ENCODE peak calls at places on chromosome 1, in four cellular contexts. W is GM12878, Q is HepG2, H is H1. D is an unnamed sample.

GRCh38 chr1:24683713-24684162 is 40.6 kb downstream of the SRRM1 start:
- DNase-seq in W (no peak), Q (peak; percentile 59), H (no peak), D (no peak)

GRCh38 chr1:33692216-33693188 is 171.4 kb upstream of the HMGB4 start:
- DNase-seq in Q (no peak), H (no peak), W (no peak), D (no peak)

GRCh38 chr1:57736940-57737339 is 313.1 kb upstream of the DAB1 start:
- DNase-seq in Q (no peak), H (no peak), W (no peak), D (no peak)

GRCh38 chr1:109270623-109271317 is 12.2 kb downstream of the PSRC1 start:
- DNase-seq in W (no peak), Q (no peak), H (no peak), D (no peak)

GRCh38 chr1:164801791-164802572 is 243.0 kb downstream of the PBX1 start:
- DNase-seq in H (no peak), W (no peak), Q (no peak), D (no peak)

GRCh38 chr1:233459470-233459945 is 132.0 kb downstream of the MAP3K21 start:
- DNase-seq in H (no peak), W (peak; percentile 83), Q (no peak), D (no peak)

GRCh38 chr1:187474266-187474665 is 645.5 kb downstream of the PLA2G4A start:
- DNase-seq in W (no peak), Q (no peak), H (no peak), D (no peak)

GRCh38 chr1:184617433-184618029 is 137.1 kb downstream of the EDEM3 start:
- DNase-seq in W (no peak), H (no peak), Q (no peak), D (no peak)

GRCh38 chr1:55980574-55980973 is 598.8 kb downstream of the PLPP3 start:
- DNase-seq in H (no peak), W (no peak), Q (no peak), D (no peak)

GRCh38 chr1:232271991-232272589 is 357.8 kb downstream of the SIPA1L2 start:
- DNase-seq in W (no peak), Q (no peak), H (no peak), D (no peak)

GRCh38 chr1:95171270-95172245 is 54.4 kb downstream of the TLCD4 start:
- DNase-seq in H (no peak), W (no peak), Q (no peak), D (no peak)

GRCh38 chr1:225657462-225657989 is 4.6 kb upstream of the ENAH start:
- DNase-seq in H (peak; percentile 39), Q (peak; percentile 62), W (no peak), D (no peak)

GRCh38 chr1:156648951-156649350 is 7.0 kb downstream of the BCAN start:
- DNase-seq in Q (no peak), W (no peak), H (no peak), D (no peak)

GRCh38 chr1:67883069-67883468 is 49.8 kb upstream of the GNG12 start:
- DNase-seq in Q (no peak), H (no peak), W (no peak), D (no peak)

GRCh38 chr1:192678099-192678498 is 42.2 kb downstream of the RGS13 start:
- DNase-seq in H (no peak), W (no peak), Q (no peak), D (no peak)

GRCh38 chr1:209455133-209455532 is 128.4 kb upstream of the CAMK1G start:
- DNase-seq in W (no peak), Q (no peak), H (no peak), D (no peak)

GRCh38 chr1:32199717-32200072 is 700 bp upstream of the CCDC28B start:
- DNase-seq in Q (no peak), W (no peak), H (peak; percentile 58), D (no peak)

GRCh38 chr1:75922698-75923097 is 9.5 kb downstream of the ASB17 start:
- DNase-seq in W (no peak), Q (no peak), H (no peak), D (no peak)

GRCh38 chr1:66283583-66284041 is 250.3 kb upstream of the SGIP1 start:
- DNase-seq in Q (no peak), W (peak; percentile 66), H (no peak), D (no peak)

GRCh38 chr1:77322061-77322900 is 40.5 kb downstream of the AK5 start:
- DNase-seq in W (no peak), H (no peak), Q (peak; percentile 45), D (peak; percentile 11)

GRCh38 chr1:181099152-181100014 is 10.9 kb downstream of the IER5 start:
- DNase-seq in Q (no peak), W (peak; percentile 95), H (no peak), D (no peak)

GRCh38 chr1:4034318-4034887 is 134.3 kb upstream of the C1orf174 start:
- DNase-seq in Q (no peak), W (no peak), H (no peak), D (no peak)

GRCh38 chr1:11533790-11534787 is 55.1 kb downstream of the DISP3 start:
- DNase-seq in H (no peak), W (no peak), Q (no peak), D (no peak)

GRCh38 chr1:225596736-225597135 is 56.2 kb downstream of the ENAH start:
- DNase-seq in H (no peak), Q (no peak), W (no peak), D (no peak)

GRCh38 chr1:33470495-33471012 is 1.9 kb upstream of the ZSCAN20 start:
- DNase-seq in Q (peak; percentile 60), H (peak; percentile 77), W (no peak), D (peak; percentile 82)

GRCh38 chr1:52551476-52552235 is 1.2 kb downstream of the TUT4 start:
- DNase-seq in Q (peak; percentile 31), W (no peak), H (no peak), D (no peak)

GRCh38 chr1:226633541-226634155 is 85.1 kb downstream of the STUM start:
- DNase-seq in Q (no peak), H (no peak), W (no peak), D (no peak)

GRCh38 chr1:228799929-228800328 is 64.7 kb downstream of the RHOU start:
- DNase-seq in H (peak; percentile 10), Q (no peak), W (no peak), D (no peak)

DNA sequence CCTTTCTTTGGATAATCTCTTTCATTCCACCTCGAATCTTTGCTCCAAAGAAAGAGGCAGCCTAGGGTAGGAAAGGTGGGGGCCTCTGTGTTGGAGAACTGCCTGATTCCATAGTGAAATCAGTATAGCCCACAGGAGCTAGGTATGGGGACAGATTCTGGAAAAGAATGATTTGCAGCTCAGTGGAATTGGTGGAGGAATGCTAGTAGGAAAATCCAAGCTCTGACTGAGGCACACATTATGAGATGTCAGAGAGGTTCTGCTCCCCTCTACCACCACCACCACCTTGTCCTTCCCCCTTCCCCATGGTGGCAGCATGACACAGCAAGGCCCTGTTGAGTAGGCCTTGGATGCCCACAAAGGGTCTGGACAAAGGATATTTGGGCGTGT is 810 bp downstream of the MLLT11 start:
- DNase-seq in W (no peak), H (no peak), Q (no peak), D (no peak)
- H3K4me3 ChIP-seq in W (peak overlapping the region; percentile 93), H (peak overlapping the region; percentile 84), Q (no peak overlapping the region), D (peak overlapping the region; percentile 90)

GRCh38 chr1:27539901-27540861 is 50.2 kb upstream of the WASF2 start:
- DNase-seq in H (no peak), Q (no peak), W (no peak), D (no peak)
- TF ChIP-seq SUZ12 in H (no peak), Q (no peak), W (no peak), D (no peak)

GRCh38 chr1:152969036-152969435 is 1.4 kb upstream of the SPRR4 start:
- DNase-seq in Q (no peak), H (no peak), W (no peak), D (no peak)

GRCh38 chr1:152968248-152968647 is 2.2 kb upstream of the SPRR4 start:
- DNase-seq in Q (no peak), W (peak; percentile 40), H (no peak), D (no peak)

GRCh38 chr1:152965853-152966252 is 4.6 kb upstream of the SPRR4 start:
- DNase-seq in H (no peak), Q (no peak), W (no peak), D (no peak)

GRCh38 chr1:152964536-152964935 is 5.9 kb upstream of the SPRR4 start:
- DNase-seq in W (no peak), Q (no peak), H (no peak), D (no peak)

GRCh38 chr1:152967201-152967600 is 3.2 kb upstream of the SPRR4 start:
- DNase-seq in W (no peak), H (no peak), Q (no peak), D (no peak)
- H3K4me3 ChIP-seq in W (no peak overlapping the region), H (no peak overlapping the region), Q (no peak overlapping the region), D (no peak overlapping the region)

GRCh38 chr1:38476784-38477175 is 382.8 kb downstream of the RRAGC start:
- DNase-seq in H (no peak), W (no peak), Q (no peak), D (no peak)
- TF ChIP-seq SUZ12 in H (no peak), W (no peak), Q (no peak), D (no peak)

GRCh38 chr1:41674501-41674900 is 190.0 kb upstream of the EDN2 start:
- DNase-seq in Q (no peak), W (no peak), H (no peak), D (no peak)

GRCh38 chr1:41672173-41672572 is 187.7 kb upstream of the EDN2 start:
- DNase-seq in W (no peak), H (no peak), Q (no peak), D (peak; percentile 63)

GRCh38 chr1:41672641-41673313 is 188.3 kb upstream of the EDN2 start:
- DNase-seq in Q (no peak), H (no peak), W (no peak), D (no peak)

GRCh38 chr1:41673806-41674205 is 189.3 kb upstream of the EDN2 start:
- DNase-seq in Q (no peak), W (no peak), H (no peak), D (no peak)

GRCh38 chr1:41673355-41673754 is 188.9 kb upstream of the EDN2 start:
- DNase-seq in W (peak; percentile 61), Q (no peak), H (no peak), D (no peak)
- H3K4me3 ChIP-seq in W (peak overlapping the region; percentile 20), Q (no peak overlapping the region), H (no peak overlapping the region), D (no peak overlapping the region)